ENCODE peak calls at places on chromosomes 12 and 14, in four cellular contexts. K is fibroblast of pulmonary artery, M is right lobe of liver, N is neural progenitor cell. R is an unnamed sample.

GRCh38 chr12:97308576-97309198 is 153.9 kb upstream of the RMST start:
- DNase-seq in K (peak; percentile 78), M (no peak), N (peak; percentile 24), R (no peak)

GRCh38 chr14:31858868-31859267 is 218.2 kb upstream of the ARHGAP5 start:
- DNase-seq in K (peak; percentile 51), M (no peak), N (no peak), R (no peak)

GRCh38 chr12:5783274-5783920 is 161.7 kb downstream of the ANO2 start:
- DNase-seq in K (no peak), M (no peak), N (no peak), R (no peak)

GRCh38 chr12:1795785-1796514 is 24.4 kb upstream of the LRTM2 start:
- DNase-seq in N (peak; percentile 85), K (peak; percentile 90), M (peak; percentile 95), R (peak; percentile 43)

GRCh38 chr14:72186461-72187035 is 254.3 kb downstream of the RGS6 start:
- DNase-seq in K (no peak), M (no peak), N (no peak), R (peak; percentile 66)

GRCh38 chr14:65032319-65032718 is 45.6 kb downstream of the FNTB start:
- DNase-seq in M (peak; percentile 73), K (no peak), N (no peak), R (no peak)

GRCh38 chr14:71117839-71118743 is 210.8 kb downstream of the PCNX1 start:
- DNase-seq in N (no peak), M (peak; percentile 60), K (peak; percentile 66), R (peak; percentile 93)

GRCh38 chr12:12072064-12072760 is 1.5 kb downstream of the BCL2L14 start:
- DNase-seq in K (no peak), N (no peak), M (peak; percentile 62), R (no peak)

GRCh38 chr12:118501489-118501888 is 125.1 kb downstream of the SUDS3 start:
- DNase-seq in K (no peak), M (no peak), N (no peak), R (no peak)

GRCh38 chr14:67704018-67704417 is 2.3 kb downstream of the RDH12 start:
- DNase-seq in K (no peak), N (no peak), M (no peak), R (no peak)

GRCh38 chr12:89098390-89099102 is 253.8 kb downstream of the DUSP6 start:
- DNase-seq in K (peak; percentile 42), N (peak; percentile 49), M (peak; percentile 51), R (no peak)

GRCh38 chr12:107396991-107397390 is 288.6 kb upstream of the PWP1 start:
- DNase-seq in M (no peak), N (no peak), K (no peak), R (no peak)

GRCh38 chr12:4434721-4435425 is 10.7 kb downstream of the FGF6 start:
- DNase-seq in K (no peak), M (peak; percentile 32), N (no peak), R (no peak)

GRCh38 chr14:22691171-22691570 is 47.0 kb upstream of the OR6J1 start:
- DNase-seq in N (no peak), M (no peak), K (peak; percentile 66), R (no peak)

GRCh38 chr12:47938093-47938492 is 25.3 kb upstream of the TMEM106C start:
- DNase-seq in M (no peak), N (no peak), K (no peak), R (no peak)

GRCh38 chr14:96176275-96176674 is 28.4 kb upstream of the BDKRB2 start:
- DNase-seq in K (peak; percentile 15), N (no peak), M (no peak), R (no peak)

GRCh38 chr12:116265361-116266128 is 11.9 kb downstream of the MED13L start:
- DNase-seq in K (no peak), M (no peak), N (no peak), R (no peak)

GRCh38 chr12:86139671-86140070 is 116.5 kb downstream of the MGAT4C start:
- DNase-seq in N (no peak), M (no peak), K (no peak), R (no peak)

GRCh38 chr14:76784881-76785280 is 23.6 kb downstream of the VASH1 start:
- DNase-seq in N (peak; percentile 94), K (peak; percentile 86), M (no peak), R (peak; percentile 29)

GRCh38 chr12:45827974-45828373 is 98.5 kb downstream of the ARID2 start:
- DNase-seq in N (no peak), M (no peak), K (no peak), R (no peak)

GRCh38 chr12:24901975-24902461 is 46.9 kb downstream of the BCAT1 start:
- DNase-seq in M (no peak), N (peak; percentile 89), K (no peak), R (peak; percentile 75)

GRCh38 chr14:103390605-103391004 is 5.4 kb downstream of the MARK3 start:
- DNase-seq in M (no peak), N (no peak), K (no peak), R (no peak)

GRCh38 chr12:29782821-29783772 is 645 bp downstream of the TMTC1 start:
- DNase-seq in N (peak; percentile 77), K (peak; percentile 49), M (peak; percentile 54), R (no peak)

GRCh38 chr12:107247650-107248049 is 154.3 kb upstream of the CRY1 start:
- DNase-seq in M (no peak), K (no peak), N (no peak), R (no peak)

GRCh38 chr12:64411427-64411826 is 7.2 kb downstream of the XPOT start:
- DNase-seq in M (no peak), K (no peak), N (no peak), R (no peak)

GRCh38 chr12:64404470-64405446 is 566 bp downstream of the XPOT start:
- DNase-seq in M (peak; percentile 72), N (no peak), K (peak; percentile 85), R (peak; percentile 23)

GRCh38 chr12:64412458-64412857 is 8.3 kb downstream of the XPOT start:
- DNase-seq in N (no peak), K (no peak), M (no peak), R (no peak)

GRCh38 chr12:64403708-64404469 is at the start of gene XPOT:
- DNase-seq in K (peak; percentile 98), N (peak; percentile 99), M (peak; percentile 96), R (peak; percentile 95)

DNA sequence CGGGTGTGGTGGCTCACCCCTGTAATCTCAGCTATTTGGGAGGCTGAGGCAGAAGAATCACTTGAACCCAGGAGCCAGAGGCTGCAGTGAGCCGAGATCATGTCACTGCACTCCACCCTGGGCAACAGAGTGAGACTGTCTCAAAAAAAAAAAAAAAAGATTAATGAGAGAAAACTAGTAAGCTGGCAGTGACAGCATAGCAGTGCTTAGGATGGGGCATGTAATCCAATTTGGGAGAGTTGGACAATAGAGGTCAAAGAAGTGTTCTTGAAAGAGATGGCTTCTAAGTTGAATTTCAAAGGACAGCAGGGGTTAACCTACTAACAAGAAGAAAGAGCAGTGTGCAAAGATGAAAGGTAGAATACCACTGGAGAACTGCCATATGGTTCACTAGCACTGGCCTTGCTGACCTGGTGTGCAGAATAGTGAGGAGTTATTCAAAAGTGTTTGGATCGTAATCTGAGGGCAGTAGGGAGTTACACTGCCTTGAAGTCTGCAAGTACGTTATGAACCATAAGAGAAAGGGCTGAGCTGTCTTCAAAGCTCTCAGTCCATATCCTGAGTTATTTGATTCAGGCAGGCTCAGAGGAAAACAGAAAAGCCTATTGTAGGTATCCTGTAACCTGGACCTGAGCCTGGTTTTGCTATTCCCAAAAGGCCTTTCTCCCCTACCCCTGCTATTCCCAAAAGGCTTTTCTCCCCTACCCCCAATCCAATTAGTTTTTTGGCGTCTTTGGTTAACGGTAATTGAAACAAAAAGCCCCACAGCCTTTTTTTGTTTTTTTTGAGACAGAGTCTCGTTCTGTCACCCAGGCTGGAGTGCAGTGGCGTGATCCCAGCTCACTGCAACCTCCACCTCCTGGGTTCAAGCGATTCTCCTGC is 3.4 kb downstream of the XPOT start:
- DNase-seq in K (no peak), N (peak; percentile 23), M (no peak), R (no peak)
- H3K4me3 ChIP-seq in K (no peak overlapping the region), N (no peak overlapping the region), M (no peak overlapping the region), R (no peak overlapping the region)

GRCh38 chr12:95017482-95017881 is 14.0 kb upstream of the NDUFA12 start:
- DNase-seq in M (no peak), K (no peak), N (no peak), R (no peak)

GRCh38 chr12:95022477-95022876 is 19.0 kb upstream of the NDUFA12 start:
- DNase-seq in K (no peak), N (no peak), M (no peak), R (no peak)
- TF ChIP-seq CTCF in K (no peak), N (no peak), M (no peak), R (no peak)

GRCh38 chr14:59407246-59407615 is 57.9 kb downstream of the GPR135 start:
- DNase-seq in K (peak; percentile 98), N (no peak), M (no peak), R (peak; percentile 20)

GRCh38 chr14:59406454-59407245 is 58.5 kb downstream of the GPR135 start:
- DNase-seq in N (no peak), M (peak; percentile 53), K (peak; percentile 91), R (no peak)
- H3K4me3 ChIP-seq in N (no peak overlapping the region), M (no peak overlapping the region), K (peak overlapping the region; percentile 21), R (no peak overlapping the region)

GRCh38 chr14:91144425-91145145 is 30.7 kb downstream of the DGLUCY start:
- DNase-seq in N (peak; percentile 27), M (no peak), K (peak; percentile 76), R (peak; percentile 35)
- TF ChIP-seq CTCF in N (no peak), M (no peak), K (no peak), R (no peak)

DNA sequence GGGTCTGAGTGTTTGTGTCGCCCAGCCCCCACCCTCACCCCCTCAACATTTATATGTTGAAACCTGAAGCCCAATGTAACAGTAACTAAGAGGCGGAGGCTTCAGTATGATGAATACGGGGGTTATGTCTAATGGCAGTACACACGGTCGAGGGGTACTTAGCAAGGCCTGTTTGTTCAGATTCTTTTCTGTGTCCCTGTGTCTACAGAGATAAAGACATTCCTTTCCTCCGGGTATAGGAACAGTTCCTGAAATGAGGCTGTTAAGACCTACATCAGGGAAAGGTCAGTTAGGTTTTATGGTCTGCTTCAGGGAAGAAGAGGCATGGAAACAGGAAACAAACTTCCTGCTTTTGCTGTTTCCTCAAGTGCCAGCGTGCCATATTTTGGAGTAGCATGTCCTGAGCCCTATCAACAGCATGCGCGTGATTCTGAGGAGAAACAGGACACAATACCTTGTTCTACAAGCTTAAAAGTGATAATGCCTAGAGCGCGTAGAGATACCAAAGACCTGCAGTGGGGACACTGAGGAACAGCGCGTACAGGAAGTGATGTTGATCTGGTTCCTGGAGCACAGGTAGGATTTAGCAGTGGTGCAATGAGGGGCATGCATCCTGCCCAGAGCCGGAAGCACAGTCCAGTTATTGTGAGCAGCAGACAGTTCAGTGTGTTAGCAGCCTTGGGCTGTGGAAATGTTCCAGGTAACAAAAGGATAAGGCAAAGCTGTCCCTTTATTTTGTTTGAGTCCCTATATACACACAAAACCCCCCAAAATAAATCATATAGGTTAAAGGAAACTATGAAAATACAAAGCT is 47.2 kb downstream of the FGD4 start:
- DNase-seq in M (no peak), N (peak; percentile 31), K (no peak), R (no peak)
- H3K4me3 ChIP-seq in M (no peak overlapping the region), N (no peak overlapping the region), K (no peak overlapping the region), R (no peak overlapping the region)

DNA sequence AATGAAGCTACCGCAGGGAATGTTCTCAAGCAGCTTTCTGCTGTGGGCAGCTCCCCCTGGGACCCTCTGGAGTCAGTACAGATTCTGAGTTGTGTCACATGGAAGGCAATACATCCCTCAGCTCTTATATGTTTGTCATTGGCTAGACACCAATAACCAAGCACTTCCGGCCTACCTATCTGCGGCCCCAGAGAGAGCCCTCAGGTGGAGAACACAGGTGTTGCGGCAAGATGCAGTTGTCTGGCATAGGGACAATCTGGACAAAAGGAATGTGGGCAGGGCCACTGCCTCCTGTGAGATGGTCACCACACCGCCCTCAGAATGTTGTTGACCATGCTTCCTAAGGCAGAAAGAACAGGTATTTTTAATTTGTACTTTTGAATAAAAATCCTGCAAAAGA is 118.7 kb downstream of the BRMS1L start:
- DNase-seq in K (no peak), N (peak; percentile 43), M (no peak), R (no peak)
- TF ChIP-seq CTCF in K (no peak), N (peak; percentile 39), M (no peak), R (peak; percentile 24)

GRCh38 chr12:131596115-131596514 is 114.8 kb upstream of the SFSWAP start:
- DNase-seq in N (no peak), M (no peak), K (no peak), R (no peak)
- H3K4me3 ChIP-seq in N (no peak overlapping the region), M (no peak overlapping the region), K (no peak overlapping the region), R (no peak overlapping the region)